ENCODE peak calls at places on chromosomes 13 and 19, in eight cellular contexts. D, B, A, Q, E, G, O and M are unnamed samples.

GRCh38 chr13:26991508-26992181 is 180.0 kb downstream of the USP12 start:
- DNase-seq in D (no peak), B (no peak), A (no peak), Q (no peak), E (no peak), G (no peak), O (peak; percentile 81), M (no peak)

GRCh38 chr19:10143700-10144099 is 24.0 kb upstream of the EIF3G start:
- DNase-seq in D (no peak), B (no peak), A (no peak), Q (no peak), E (no peak), G (no peak), O (no peak), M (no peak)

GRCh38 chr19:58352760-58353671 is at the start of gene A1BG:
- DNase-seq in D (no peak), B (no peak), A (no peak), Q (no peak), E (no peak), G (no peak), O (no peak), M (no peak)

GRCh38 chr19:16548956-16549355 is 6.7 kb upstream of the CHERP start:
- DNase-seq in D (no peak), B (no peak), A (no peak), Q (no peak), E (no peak), G (no peak), O (no peak), M (no peak)

GRCh38 chr13:95608640-95609280 is 35.7 kb downstream of the DZIP1 start:
- DNase-seq in D (no peak), B (peak; percentile 34), A (no peak), Q (no peak), E (peak; percentile 25), G (no peak), O (no peak), M (no peak)

GRCh38 chr13:100176781-100177389 is 88.0 kb downstream of the PCCA start:
- DNase-seq in D (no peak), B (peak; percentile 50), A (peak; percentile 58), Q (no peak), E (peak; percentile 65), G (no peak), O (no peak), M (peak; percentile 12)

GRCh38 chr13:42181381-42181953 is 90.5 kb upstream of the AKAP11 start:
- DNase-seq in D (no peak), B (peak; percentile 16), A (no peak), Q (no peak), E (no peak), G (no peak), O (no peak), M (no peak)

GRCh38 chr13:73877399-73877798 is 256.8 kb downstream of the KLF12 start:
- DNase-seq in D (no peak), B (no peak), A (no peak), Q (no peak), E (no peak), G (no peak), O (no peak), M (no peak)

GRCh38 chr19:40322271-40322610 is 26.0 kb downstream of the C19orf47 start:
- DNase-seq in D (no peak), B (no peak), A (peak; percentile 52), Q (no peak), E (no peak), G (no peak), O (no peak), M (no peak)

GRCh38 chr19:46975918-46976782 is 43.5 kb upstream of the NPAS1 start:
- DNase-seq in D (peak; percentile 40), B (peak; percentile 100), A (peak; percentile 92), Q (peak; percentile 73), E (peak; percentile 61), G (peak; percentile 91), O (peak; percentile 75), M (no peak)

GRCh38 chr19:15469513-15470297 is 5.4 kb upstream of the RASAL3 start:
- DNase-seq in D (peak; percentile 56), B (no peak), A (no peak), Q (no peak), E (no peak), G (no peak), O (no peak), M (no peak)

GRCh38 chr19:48844472-48844871 is 8.2 kb upstream of the HSD17B14 start:
- DNase-seq in D (no peak), B (peak; percentile 52), A (no peak), Q (no peak), E (peak; percentile 27), G (no peak), O (no peak), M (peak; percentile 39)

GRCh38 chr13:113420833-113421600 is 32.3 kb downstream of the ADPRHL1 start:
- DNase-seq in D (peak; percentile 40), B (no peak), A (no peak), Q (no peak), E (no peak), G (no peak), O (no peak), M (no peak)

GRCh38 chr13:47000166-47000565 is 103.3 kb upstream of the HTR2A start:
- DNase-seq in D (no peak), B (no peak), A (no peak), Q (no peak), E (peak; percentile 11), G (no peak), O (no peak), M (no peak)

GRCh38 chr19:2048959-2049740 is 1.9 kb downstream of the MKNK2 start:
- DNase-seq in D (no peak), B (no peak), A (no peak), Q (no peak), E (no peak), G (no peak), O (no peak), M (no peak)

GRCh38 chr19:34345934-34346333 is 19.1 kb upstream of the GPI start:
- DNase-seq in D (peak; percentile 89), B (peak; percentile 70), A (peak; percentile 61), Q (peak; percentile 83), E (peak; percentile 82), G (no peak), O (peak; percentile 78), M (no peak)

GRCh38 chr13:37168922-37169321 is 63.5 kb upstream of the CSNK1A1L start:
- DNase-seq in D (no peak), B (no peak), A (no peak), Q (no peak), E (no peak), G (no peak), O (no peak), M (no peak)

GRCh38 chr19:4120531-4120930 is 3.4 kb downstream of the MAP2K2 start:
- DNase-seq in D (no peak), B (peak; percentile 84), A (peak; percentile 54), Q (no peak), E (no peak), G (no peak), O (no peak), M (no peak)

GRCh38 chr13:107244241-107244640 is 676.3 kb upstream of the ARGLU1 start:
- DNase-seq in D (no peak), B (no peak), A (no peak), Q (no peak), E (no peak), G (no peak), O (no peak), M (no peak)

GRCh38 chr13:30480292-30480947 is 14.7 kb upstream of the HMGB1 start:
- DNase-seq in D (no peak), B (no peak), A (no peak), Q (no peak), E (no peak), G (no peak), O (no peak), M (no peak)

GRCh38 chr13:30479154-30479553 is 13.4 kb upstream of the HMGB1 start:
- DNase-seq in D (no peak), B (no peak), A (no peak), Q (no peak), E (no peak), G (no peak), O (no peak), M (no peak)

GRCh38 chr13:30479590-30480219 is 14.0 kb upstream of the HMGB1 start:
- DNase-seq in D (no peak), B (no peak), A (no peak), Q (no peak), E (no peak), G (no peak), O (no peak), M (no peak)

GRCh38 chr13:30481241-30481760 is 15.6 kb upstream of the HMGB1 start:
- DNase-seq in D (no peak), B (no peak), A (no peak), Q (no peak), E (no peak), G (no peak), O (no peak), M (no peak)

GRCh38 chr13:30477346-30478235 is 11.9 kb upstream of the HMGB1 start:
- DNase-seq in D (peak; percentile 29), B (no peak), A (no peak), Q (no peak), E (no peak), G (no peak), O (no peak), M (no peak)
- TF ChIP-seq CTCF in D (no peak), B (no peak), A (no peak), Q (no peak), E (no peak), G (no peak), O (no peak), M (no peak)

GRCh38 chr19:53660584-53660983 is 28.8 kb downstream of the DPRX start:
- DNase-seq in D (no peak), B (no peak), A (no peak), Q (no peak), E (no peak), G (no peak), O (no peak), M (no peak)

GRCh38 chr19:53662209-53662608 is 30.4 kb downstream of the DPRX start:
- DNase-seq in D (no peak), B (no peak), A (no peak), Q (no peak), E (no peak), G (no peak), O (no peak), M (no peak)

GRCh38 chr19:53657778-53658177 is 26.0 kb downstream of the DPRX start:
- DNase-seq in D (no peak), B (no peak), A (no peak), Q (no peak), E (no peak), G (no peak), O (no peak), M (no peak)

GRCh38 chr19:53657330-53657729 is 25.5 kb downstream of the DPRX start:
- DNase-seq in D (no peak), B (no peak), A (no peak), Q (no peak), E (no peak), G (no peak), O (no peak), M (no peak)

GRCh38 chr19:53659292-53659691 is 27.5 kb downstream of the DPRX start:
- DNase-seq in D (peak; percentile 69), B (no peak), A (no peak), Q (no peak), E (no peak), G (no peak), O (peak; percentile 46), M (no peak)
- TF ChIP-seq CTCF in D (peak; percentile 35), B (no peak), A (no peak), Q (no peak), E (no peak), G (no peak), O (peak; percentile 49), M (no peak)

GRCh38 chr19:17834350-17835181 is 13.2 kb downstream of the JAK3 start:
- DNase-seq in D (peak; percentile 52), B (no peak), A (no peak), Q (no peak), E (no peak), G (no peak), O (no peak), M (no peak)
- TF ChIP-seq CTCF in D (no peak), B (no peak), A (peak; percentile 43), Q (no peak), E (peak; percentile 6), G (no peak), O (no peak), M (peak; percentile 17)

GRCh38 chr13:39811696-39812095 is 156.2 kb downstream of the COG6 start:
- DNase-seq in D (no peak), B (no peak), A (no peak), Q (no peak), E (no peak), G (no peak), O (no peak), M (no peak)
- TF ChIP-seq CTCF in D (no peak), B (no peak), A (no peak), Q (no peak), E (no peak), G (no peak), O (no peak), M (peak; percentile 1)